ENCODE peak calls at places on chromosomes 1 and 21, in five cellular contexts. G is uterus, R is GM23338, W is PC-9, Q is left ventricle myocardium inferior. V is an unnamed sample.

GRCh38 chr1:101300916-101301315 is 64.1 kb downstream of the S1PR1 start:
- DNase-seq in G (no peak), R (no peak), W (no peak), Q (no peak), V (no peak)

GRCh38 chr1:48039088-48040049 is 42.2 kb upstream of the TRABD2B start:
- DNase-seq in G (no peak), R (peak; percentile 31), W (no peak), Q (no peak), V (no peak)

GRCh38 chr21:44625756-44626155 is 1.1 kb upstream of the KRTAP10-9 start:
- DNase-seq in G (no peak), R (no peak), W (no peak), Q (no peak), V (no peak)

GRCh38 chr1:182720465-182720864 is 36.1 kb upstream of the RGS8 start:
- DNase-seq in G (no peak), R (peak; percentile 42), W (no peak), Q (no peak), V (no peak)

GRCh38 chr1:26015358-26015757 is 6.2 kb upstream of the EXTL1 start:
- DNase-seq in G (peak; percentile 45), R (no peak), W (no peak), Q (no peak), V (no peak)

GRCh38 chr1:63189677-63190076 is 132.7 kb upstream of the FOXD3 start:
- DNase-seq in G (no peak), R (peak; percentile 95), W (no peak), Q (no peak), V (no peak)

GRCh38 chr1:239811211-239811902 is 280.3 kb upstream of the FMN2 start:
- DNase-seq in G (no peak), R (peak; percentile 49), W (no peak), Q (no peak), V (no peak)

GRCh38 chr1:30005972-30006619 is 717.3 kb downstream of the MATN1 start:
- DNase-seq in G (no peak), R (peak; percentile 54), W (peak; percentile 50), Q (no peak), V (no peak)

GRCh38 chr1:100816049-100816448 is 78.6 kb downstream of the EXTL2 start:
- DNase-seq in G (no peak), R (no peak), W (no peak), Q (no peak), V (no peak)

GRCh38 chr1:46003315-46003714 is 129.1 kb downstream of the PIK3R3 start:
- DNase-seq in G (no peak), R (no peak), W (no peak), Q (no peak), V (no peak)

GRCh38 chr1:240691521-240692338 is 79.8 kb upstream of the GREM2 start:
- DNase-seq in G (peak; percentile 25), R (peak; percentile 80), W (peak; percentile 17), Q (no peak), V (no peak)

GRCh38 chr1:150162862-150163706 is 13.4 kb downstream of the PLEKHO1 start:
- DNase-seq in G (peak; percentile 97), R (peak; percentile 97), W (no peak), Q (peak; percentile 83), V (peak; percentile 94)

GRCh38 chr1:183331095-183331742 is 87.0 kb downstream of the NMNAT2 start:
- DNase-seq in G (no peak), R (peak; percentile 66), W (no peak), Q (no peak), V (no peak)

GRCh38 chr1:212967767-212968166 is 17.4 kb downstream of the VASH2 start:
- DNase-seq in G (no peak), R (peak; percentile 91), W (peak; percentile 11), Q (no peak), V (no peak)

GRCh38 chr1:88873737-88874374 is 17.5 kb downstream of the GTF2B start:
- DNase-seq in G (no peak), R (no peak), W (no peak), Q (no peak), V (no peak)

GRCh38 chr1:175555266-175555665 is 188.1 kb downstream of the TNR start:
- DNase-seq in G (no peak), R (no peak), W (no peak), Q (no peak), V (no peak)

GRCh38 chr1:233909195-233909594 is 4.7 kb downstream of the SLC35F3 start:
- DNase-seq in G (no peak), R (no peak), W (peak; percentile 70), Q (no peak), V (no peak)

GRCh38 chr1:160726498-160727391 is 12.3 kb upstream of the SLAMF7 start:
- DNase-seq in G (no peak), R (peak; percentile 94), W (peak; percentile 63), Q (no peak), V (peak; percentile 68)

GRCh38 chr1:150562384-150563339 is 13.5 kb downstream of the ADAMTSL4 start:
- DNase-seq in G (peak; percentile 54), R (peak; percentile 81), W (no peak), Q (no peak), V (peak; percentile 44)

GRCh38 chr1:156144747-156145146 is 8.6 kb upstream of the SEMA4A start:
- DNase-seq in G (no peak), R (no peak), W (no peak), Q (no peak), V (no peak)

GRCh38 chr1:156146749-156147405 is 6.5 kb upstream of the SEMA4A start:
- DNase-seq in G (no peak), R (no peak), W (no peak), Q (no peak), V (no peak)

GRCh38 chr1:156145622-156146005 is 7.8 kb upstream of the SEMA4A start:
- DNase-seq in G (no peak), R (no peak), W (no peak), Q (no peak), V (no peak)

GRCh38 chr1:156148236-156148635 is 5.1 kb upstream of the SEMA4A start:
- DNase-seq in G (no peak), R (no peak), W (no peak), Q (no peak), V (no peak)

GRCh38 chr1:156146006-156146748 is 7.2 kb upstream of the SEMA4A start:
- DNase-seq in G (peak; percentile 49), R (peak; percentile 77), W (peak; percentile 90), Q (peak; percentile 71), V (peak; percentile 76)
- H3K4me3 ChIP-seq in G (no peak overlapping the region), R (peak overlapping the region; percentile 21), W (no peak overlapping the region), Q (peak overlapping the region; percentile 40), V (no peak overlapping the region)

GRCh38 chr1:61053281-61053711 is 29.1 kb upstream of the NFIA start:
- DNase-seq in G (no peak), R (no peak), W (no peak), Q (no peak), V (no peak)
- H3K27me3 ChIP-seq in G (no peaks in the 10 kb centered on the region), R (peaks cover 74% of the 10 kb centered on the region), W (no peaks in the 10 kb centered on the region), Q (no peaks in the 10 kb centered on the region), V (no peaks in the 10 kb centered on the region)

DNA sequence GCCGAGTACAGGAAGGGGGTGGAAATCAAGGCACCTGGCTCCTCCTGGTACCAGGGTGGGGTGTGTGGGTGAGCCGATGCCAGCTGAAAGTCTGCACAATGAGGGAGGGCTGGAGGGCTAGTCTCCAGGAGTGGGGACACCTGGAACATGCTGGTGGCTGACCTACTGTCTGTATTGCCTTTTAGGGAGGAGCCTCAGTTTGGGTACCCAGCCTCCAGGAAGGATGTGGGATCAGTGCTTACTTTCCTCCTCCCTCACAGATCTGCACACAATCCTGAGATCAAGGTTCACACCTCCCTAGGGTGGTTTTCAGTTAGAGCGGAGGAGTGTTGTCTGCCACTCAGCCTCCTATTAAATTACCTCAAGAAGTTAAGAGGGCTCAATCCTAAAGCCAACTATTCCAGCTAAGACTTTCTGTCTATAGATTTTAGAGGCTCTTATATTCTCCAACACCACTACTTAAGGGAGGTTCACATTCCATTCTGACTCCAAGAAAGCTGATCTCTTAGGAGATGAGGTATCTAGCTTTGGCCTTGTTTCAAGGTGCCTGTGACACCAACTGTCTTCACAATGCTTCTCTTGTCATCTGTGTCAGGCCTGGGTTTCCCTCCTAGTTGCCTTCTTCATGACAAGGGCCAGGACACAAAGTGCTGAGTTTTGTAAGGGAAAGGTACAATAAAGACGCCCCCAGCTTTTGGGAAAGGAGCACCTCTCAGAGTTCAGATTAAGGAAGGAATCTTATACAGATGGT is 15.7 kb downstream of the SSR2 start:
- DNase-seq in G (no peak), R (no peak), W (no peak), Q (no peak), V (no peak)
- H3K4me3 ChIP-seq in G (no peak overlapping the region), R (no peak overlapping the region), W (no peak overlapping the region), Q (no peak overlapping the region), V (no peak overlapping the region)

GRCh38 chr1:67646145-67647035 is 38.6 kb upstream of the GADD45A start:
- DNase-seq in G (peak; percentile 62), R (no peak), W (peak; percentile 46), Q (peak; percentile 57), V (peak; percentile 70)
- H3K27me3 ChIP-seq in G (no peaks in the 10 kb centered on the region), R (no peaks in the 10 kb centered on the region), W (no peaks in the 10 kb centered on the region), Q (no peaks in the 10 kb centered on the region), V (no peaks in the 10 kb centered on the region)

GRCh38 chr1:155191904-155192303 is 15.8 kb downstream of the THBS3 start:
- DNase-seq in G (no peak), R (no peak), W (no peak), Q (no peak), V (no peak)
- H3K4me3 ChIP-seq in G (no peak overlapping the region), R (no peak overlapping the region), W (no peak overlapping the region), Q (no peak overlapping the region), V (no peak overlapping the region)

GRCh38 chr21:45630876-45631275 is 12.6 kb upstream of the PCBP3 start:
- DNase-seq in G (no peak), R (no peak), W (no peak), Q (no peak), V (no peak)
- H3K27me3 ChIP-seq in G (no peaks in the 10 kb centered on the region), R (no peaks in the 10 kb centered on the region), W (peaks cover 33% of the 10 kb centered on the region), Q (peaks cover 7% of the 10 kb centered on the region), V (no peaks in the 10 kb centered on the region)

GRCh38 chr1:24525606-24526005 is 23.0 kb downstream of the RCAN3 start:
- DNase-seq in G (no peak), R (no peak), W (no peak), Q (no peak), V (no peak)
- H3K4me3 ChIP-seq in G (no peak overlapping the region), R (no peak overlapping the region), W (no peak overlapping the region), Q (no peak overlapping the region), V (no peak overlapping the region)

DNA sequence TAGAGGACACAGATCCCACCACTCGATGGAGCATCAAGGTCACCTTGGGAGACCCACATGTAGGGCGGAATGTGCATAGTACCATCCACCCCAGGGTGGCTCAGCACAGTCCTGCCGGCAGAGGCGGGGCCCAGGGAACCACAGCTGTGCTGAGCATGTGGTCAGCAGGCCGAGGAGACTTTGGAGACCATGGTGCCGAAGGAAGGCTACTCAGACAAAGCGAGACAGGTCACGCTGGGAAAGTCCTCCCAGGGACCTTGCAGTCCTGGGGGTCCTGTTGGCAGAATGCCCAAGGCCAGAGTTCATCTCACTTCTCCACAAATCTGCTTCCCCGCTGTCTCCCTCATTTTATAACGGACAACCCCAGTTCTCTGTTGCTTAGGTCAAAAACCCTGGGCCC is 22.5 kb downstream of the WNT3A start:
- DNase-seq in G (no peak), R (no peak), W (no peak), Q (no peak), V (peak; percentile 5)
- H3K27me3 ChIP-seq in G (no peaks in the 10 kb centered on the region), R (peaks cover 40% of the 10 kb centered on the region), W (peaks cover 6% of the 10 kb centered on the region), Q (peaks cover 45% of the 10 kb centered on the region), V (peaks cover 21% of the 10 kb centered on the region)

V was measured in tibial artery.